ENCODE peak calls at places on chromosomes 1 and 21, in five cellular contexts. X is Panc1, T is K562, F is GM23338, U is HL-60. Q is an unnamed sample.

GRCh38 chr1:163535807-163536206 is 214.1 kb downstream of the NUF2 start:
- DNase-seq in X (peak), T (no peak), F (peak), U (no peak), Q (no peak)

GRCh38 chr1:54606096-54606989 is 17.0 kb downstream of the FAM151A start:
- DNase-seq in X (no peak), T (no peak), F (no peak), U (no peak), Q (no peak)

GRCh38 chr1:3488432-3488831 is 34.0 kb downstream of the ARHGEF16 start:
- DNase-seq in X (no peak), T (no peak), F (no peak), U (no peak), Q (no peak)

GRCh38 chr1:2978691-2979190 is 42.5 kb upstream of the ACTRT2 start:
- DNase-seq in X (no peak), T (no peak), F (no peak), U (no peak), Q (no peak)

GRCh38 chr1:15413563-15414449 is 4.1 kb downstream of the EFHD2 start:
- DNase-seq in X (no peak), T (no peak), F (no peak), U (no peak), Q (no peak)

GRCh38 chr1:48697066-48697707 is 79.5 kb downstream of the BEND5 start:
- DNase-seq in X (peak), T (peak), F (peak), U (no peak), Q (peak)

GRCh38 chr1:22489278-22489677 is 37.6 kb downstream of the ZBTB40 start:
- DNase-seq in X (no peak), T (no peak), F (peak), U (no peak), Q (no peak)

GRCh38 chr1:101236546-101237228 is at the start of gene S1PR1:
- DNase-seq in X (no peak), T (no peak), F (peak), U (no peak), Q (no peak)

GRCh38 chr1:23865543-23865930 is 2.6 kb downstream of the FUCA1 start:
- DNase-seq in X (no peak), T (no peak), F (no peak), U (no peak), Q (no peak)

GRCh38 chr1:226185153-226186036 is 1.1 kb downstream of the ACBD3 start:
- DNase-seq in X (no peak), T (no peak), F (no peak), U (no peak), Q (no peak)

GRCh38 chr21:44364151-44365053 is 11.0 kb downstream of the TRPM2 start:
- DNase-seq in X (no peak), T (no peak), F (peak), U (no peak), Q (no peak)

GRCh38 chr1:194959795-194960194 is 1648.4 kb downstream of the KCNT2 start:
- DNase-seq in X (no peak), T (no peak), F (no peak), U (no peak), Q (no peak)

GRCh38 chr1:221363074-221363473 is 378.8 kb downstream of the DUSP10 start:
- DNase-seq in X (no peak), T (no peak), F (no peak), U (no peak), Q (no peak)

GRCh38 chr1:169928438-169929209 is 34.9 kb upstream of the SCYL3 start:
- DNase-seq in X (peak), T (peak), F (peak), U (peak), Q (no peak)

GRCh38 chr21:45555557-45556301 is 13.5 kb upstream of the SLC19A1 start:
- DNase-seq in X (peak), T (peak), F (peak), U (no peak), Q (peak)

GRCh38 chr1:40689737-40690136 is 1.8 kb upstream of the NFYC start:
- DNase-seq in X (no peak), T (no peak), F (no peak), U (no peak), Q (no peak)

GRCh38 chr21:46585191-46585953 is 19.5 kb downstream of the S100B start:
- DNase-seq in X (no peak), T (no peak), F (no peak), U (no peak), Q (no peak)

GRCh38 chr1:168636642-168637111 is 60.3 kb downstream of the XCL1 start:
- DNase-seq in X (no peak), T (no peak), F (no peak), U (no peak), Q (no peak)

GRCh38 chr1:169529068-169529642 is 43.4 kb upstream of the SLC19A2 start:
- DNase-seq in X (no peak), T (no peak), F (peak), U (no peak), Q (no peak)

GRCh38 chr1:36150296-36151132 is 1.2 kb upstream of the TRAPPC3 start:
- DNase-seq in X (peak), T (peak), F (peak), U (peak), Q (peak)

DNA sequence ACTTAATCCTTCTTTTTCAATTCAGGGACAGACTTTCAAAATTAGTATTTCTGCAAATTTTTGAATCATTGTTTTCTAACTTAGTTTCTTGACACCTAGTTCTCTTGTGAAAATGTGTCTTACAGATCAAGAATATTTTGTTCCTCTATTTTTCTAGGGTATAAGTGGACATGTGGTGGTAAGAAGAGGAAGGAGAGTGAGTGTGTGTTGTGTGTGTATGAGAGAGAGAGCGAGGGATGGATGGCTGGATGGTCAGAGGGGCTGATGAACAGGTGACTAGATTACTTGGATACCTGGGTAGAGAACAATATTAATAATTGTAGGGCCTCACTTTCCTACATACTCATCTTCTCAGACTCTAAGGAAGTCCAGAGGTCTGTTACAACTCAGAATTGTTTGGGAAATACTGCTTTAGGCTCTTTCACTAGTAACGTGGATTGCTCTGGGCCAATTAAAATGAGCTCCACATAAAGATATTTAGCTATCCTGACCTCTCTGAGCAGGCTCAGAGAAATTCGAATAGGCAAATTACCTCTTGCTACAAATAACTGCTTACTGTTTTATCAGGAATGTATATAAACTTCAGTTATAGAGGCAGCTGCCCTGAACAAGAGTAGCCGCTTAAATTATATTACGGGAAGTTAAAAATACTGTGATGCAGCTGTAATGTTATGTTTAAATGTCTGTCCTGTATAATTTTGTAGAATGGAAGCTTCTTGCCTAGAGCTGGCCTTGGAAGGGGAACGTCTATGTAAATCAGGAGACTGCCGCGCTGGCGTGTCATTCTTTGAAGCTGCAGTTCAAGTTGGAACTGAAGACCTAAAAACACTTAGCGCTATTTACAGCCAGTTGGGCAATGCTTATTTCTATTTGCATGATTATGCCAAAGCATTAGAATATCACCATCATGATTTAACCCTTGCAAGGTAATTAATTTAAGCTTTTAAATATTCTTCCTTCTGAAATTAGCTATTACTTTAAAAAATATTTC is 19.7 kb downstream of the GPSM2 start:
- DNase-seq in X (no peak), T (no peak), F (peak), U (no peak), Q (no peak)
- TF ChIP-seq POLR2AphosphoS5 in X (no peak), T (no peak), F (no peak), U (no peak), Q (no peak)

DNA sequence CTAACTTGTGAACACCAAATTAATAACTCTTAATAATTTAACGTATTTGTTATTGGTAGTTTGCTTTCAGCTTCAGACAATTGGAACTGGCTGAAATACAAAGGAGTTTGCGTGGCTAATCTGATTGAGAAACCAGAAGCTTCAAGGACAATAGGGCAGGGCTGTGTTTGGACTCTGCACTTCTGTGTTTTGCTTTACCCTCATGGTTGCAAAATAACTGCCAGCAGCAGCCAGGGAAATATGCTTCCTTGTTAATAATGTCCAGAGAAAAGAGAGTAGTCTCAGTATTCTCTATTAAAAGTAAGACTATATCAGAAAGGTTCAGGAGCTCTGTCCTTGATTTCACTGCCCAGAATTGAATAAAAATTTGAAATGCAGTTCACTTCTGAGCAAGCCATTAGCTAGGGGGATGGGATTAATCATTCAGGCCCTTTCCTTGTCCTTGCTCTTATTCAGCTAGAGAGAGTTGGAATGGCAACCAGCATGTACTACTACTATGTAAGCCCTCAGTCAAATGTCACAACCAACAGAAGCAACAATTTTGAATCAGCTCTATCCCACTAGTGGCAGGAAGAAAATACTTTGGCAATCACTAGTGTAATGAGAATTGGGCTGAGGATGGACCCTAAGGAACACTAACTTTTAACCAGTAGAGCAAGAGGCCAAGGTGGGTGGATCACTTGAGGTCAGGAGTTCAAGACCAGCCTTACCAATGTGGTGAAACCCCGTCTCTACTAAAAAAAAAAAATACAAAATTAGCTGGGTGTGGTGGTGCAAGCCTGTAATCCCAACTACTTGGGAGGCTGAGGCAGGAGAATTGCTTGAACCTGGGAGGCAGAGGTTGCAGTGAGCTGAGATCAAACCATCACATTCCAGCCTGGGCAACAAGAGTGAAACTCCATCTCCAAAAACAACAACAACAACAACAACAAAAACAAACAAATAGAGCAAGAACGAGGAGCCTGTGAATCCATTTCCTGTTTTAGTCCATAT is 76.8 kb downstream of the POU2F1 start:
- DNase-seq in X (no peak), T (no peak), F (peak), U (peak), Q (no peak)
- TF ChIP-seq POLR2AphosphoS5 in X (no peak), T (no peak), F (no peak), U (peak), Q (no peak)

GRCh38 chr1:161119379-161120061 is 1.6 kb downstream of the NIT1 start:
- DNase-seq in X (no peak), T (peak), F (peak), U (peak), Q (peak)
- TF ChIP-seq POLR2AphosphoS5 in X (no peak), T (no peak), F (no peak), U (no peak), Q (no peak)

GRCh38 chr1:156097499-156098178 is 15.4 kb upstream of the MEX3A start:
- DNase-seq in X (no peak), T (no peak), F (no peak), U (no peak), Q (no peak)

GRCh38 chr1:156095906-156096508 is 13.7 kb upstream of the MEX3A start:
- DNase-seq in X (no peak), T (no peak), F (no peak), U (no peak), Q (no peak)

GRCh38 chr1:156099282-156099681 is 15.2 kb upstream of the LMNA start:
- DNase-seq in X (no peak), T (no peak), F (no peak), U (no peak), Q (no peak)

GRCh38 chr1:156098782-156099181 is 15.7 kb upstream of the LMNA start:
- DNase-seq in X (no peak), T (no peak), F (no peak), U (no peak), Q (no peak)

DNA sequence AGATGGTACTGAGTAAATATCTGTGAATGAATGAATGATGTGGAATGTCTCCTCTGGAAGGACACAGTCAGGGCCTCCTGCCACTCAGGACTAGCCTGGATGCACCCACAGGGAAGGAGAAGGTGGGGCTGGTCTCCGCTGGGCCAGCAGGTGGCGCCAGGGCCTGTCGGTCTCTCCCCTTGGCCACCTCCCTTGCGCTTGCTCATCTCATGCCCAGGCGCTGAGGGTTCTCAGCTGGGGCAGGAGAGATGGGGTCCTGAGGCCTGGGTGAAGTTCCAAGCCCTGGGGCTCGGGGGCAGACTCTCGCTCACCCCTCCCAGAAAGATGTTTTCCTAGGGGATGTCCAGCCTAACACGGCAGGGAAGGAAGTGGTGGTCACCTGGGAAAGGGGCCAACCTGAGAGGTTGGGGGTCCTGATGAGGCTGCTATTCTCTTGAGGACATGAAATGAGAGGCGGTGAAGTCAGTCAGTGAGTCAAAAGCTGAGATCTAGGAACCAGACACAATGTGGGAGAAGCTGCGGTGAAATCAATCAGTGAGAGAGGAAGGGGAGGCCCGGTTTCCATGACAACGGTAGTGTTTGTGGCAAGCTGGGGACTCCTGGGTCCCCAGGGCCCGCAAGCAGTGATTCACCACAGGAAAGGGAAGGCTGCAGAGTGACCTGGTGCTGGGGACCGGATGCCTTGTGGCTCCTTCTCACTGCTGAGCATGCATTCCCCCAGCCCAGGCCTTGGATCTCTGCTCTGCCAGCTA is 14.6 kb upstream of the MEX3A start:
- DNase-seq in X (peak), T (peak), F (peak), U (peak), Q (peak)
- TF ChIP-seq POLR2AphosphoS5 in X (peak), T (no peak), F (no peak), U (peak), Q (no peak)

GRCh38 chr1:27773732-27774445 is 870 bp downstream of the STX12 start:
- DNase-seq in X (no peak), T (no peak), F (no peak), U (no peak), Q (peak)
- TF ChIP-seq POLR2AphosphoS5 in X (no peak), T (no peak), F (no peak), U (no peak), Q (no peak)

GRCh38 chr1:8373547-8374270 is 55.8 kb downstream of the SLC45A1 start:
- DNase-seq in X (no peak), T (no peak), F (peak), U (no peak), Q (no peak)
- TF ChIP-seq POLR2AphosphoS5 in X (no peak), T (no peak), F (no peak), U (no peak), Q (no peak)

GRCh38 chr1:159924025-159924790 is 1.1 kb downstream of the TAGLN2 start:
- DNase-seq in X (no peak), T (peak), F (peak), U (no peak), Q (peak)
- TF ChIP-seq POLR2AphosphoS5 in X (peak), T (peak), F (no peak), U (no peak), Q (peak)

GRCh38 chr1:59625388-59625787 is 189.4 kb upstream of the HOOK1 start:
- DNase-seq in X (no peak), T (no peak), F (no peak), U (no peak), Q (no peak)
- TF ChIP-seq POLR2AphosphoS5 in X (no peak), T (no peak), F (no peak), U (no peak), Q (no peak)

Q was measured in GM12891.